ENCODE peak calls at places on chromosomes 13 and 19, in six cellular contexts. S is neuronal stem cell, P is H9, D is H1, N is trophoblast cell, B is mesenchymal stem cell. Y is an unnamed sample.
A peak's percentile ranks its signal among the peaks of the same experiment; 100 is the strongest.

GRCh38 chr13:77698211-77699058 is 948 bp downstream of the SLAIN1 start:
- DNase-seq in P (peak; percentile 57), S (peak; percentile 36), D (no peak), N (no peak), B (peak; percentile 37), Y (no peak)

GRCh38 chr13:51923983-51924539 is 62.3 kb downstream of the CCDC70 start:
- DNase-seq in N (no peak), B (peak; percentile 8), P (peak; percentile 46), S (no peak), D (no peak), Y (no peak)

GRCh38 chr19:42246143-42246868 is 3.9 kb upstream of the GSK3A start:
- DNase-seq in B (peak; percentile 87), N (peak; percentile 41), P (peak; percentile 74), S (no peak), D (no peak), Y (peak; percentile 83)

GRCh38 chr19:16104722-16105121 is 7.0 kb upstream of the RAB8A start:
- DNase-seq in S (no peak), B (no peak), N (no peak), P (no peak), D (no peak), Y (no peak)

GRCh38 chr19:18940791-18941627 is at the start of gene HOMER3:
- DNase-seq in S (peak; percentile 81), N (peak; percentile 46), D (no peak), P (peak; percentile 54), B (peak; percentile 58), Y (peak; percentile 39)

GRCh38 chr13:73962284-73962683 is 171.9 kb downstream of the KLF12 start:
- DNase-seq in S (no peak), D (no peak), B (no peak), P (no peak), N (no peak), Y (no peak)

GRCh38 chr19:5960005-5961001 is 17.6 kb downstream of the RANBP3 start:
- DNase-seq in B (no peak), P (no peak), D (no peak), N (no peak), S (no peak), Y (no peak)

GRCh38 chr19:54316746-54317107 is 3.8 kb upstream of the LILRA5 start:
- DNase-seq in P (peak; percentile 84), D (peak; percentile 78), N (no peak), S (no peak), B (no peak), Y (no peak)

GRCh38 chr13:74730556-74731331 is 596.5 kb upstream of the KLF12 start:
- DNase-seq in N (no peak), P (no peak), D (no peak), B (no peak), S (no peak), Y (no peak)

GRCh38 chr19:42512743-42513304 is 15.5 kb downstream of the CEACAM1 start:
- DNase-seq in B (no peak), S (no peak), D (no peak), P (peak; percentile 43), N (no peak), Y (no peak)

GRCh38 chr19:49588370-49589122 is 2.4 kb upstream of the PRR12 start:
- DNase-seq in D (no peak), S (no peak), B (no peak), N (peak; percentile 1), P (no peak), Y (no peak)

GRCh38 chr13:36339600-36340155 is 6.5 kb downstream of the SPART start:
- DNase-seq in S (no peak), B (peak; percentile 31), D (no peak), N (peak; percentile 68), P (no peak), Y (no peak)

GRCh38 chr13:36344886-36345437 is 1.2 kb downstream of the SPART start:
- DNase-seq in N (no peak), D (no peak), B (no peak), S (no peak), P (no peak), Y (no peak)

GRCh38 chr19:13015361-13016231 is 20.3 kb downstream of the NFIX start:
- DNase-seq in P (peak; percentile 69), S (no peak), D (no peak), B (no peak), N (no peak), Y (peak; percentile 33)

GRCh38 chr13:38933786-38934185 is 56.8 kb downstream of the STOML3 start:
- DNase-seq in D (no peak), S (no peak), P (no peak), N (no peak), B (no peak), Y (no peak)

GRCh38 chr19:46718157-46718933 is 1.4 kb upstream of the PRKD2 start:
- DNase-seq in P (peak; percentile 55), S (no peak), D (no peak), N (peak; percentile 53), B (no peak), Y (no peak)

GRCh38 chr13:71148391-71148790 is 718.6 kb downstream of the DACH1 start:
- DNase-seq in P (no peak), S (peak; percentile 58), B (no peak), N (no peak), D (no peak), Y (no peak)

GRCh38 chr13:113029061-113029445 is 60.0 kb downstream of the MCF2L start:
- DNase-seq in D (no peak), P (no peak), N (no peak), B (no peak), S (no peak), Y (no peak)

GRCh38 chr19:5534787-5535586 is 32.8 kb downstream of the TINCR start:
- DNase-seq in P (peak; percentile 57), D (no peak), N (no peak), B (no peak), S (no peak), Y (peak; percentile 12)

GRCh38 chr19:30512748-30513389 is 140.7 kb downstream of the ZNF536 start:
- DNase-seq in B (no peak), D (no peak), N (no peak), S (no peak), P (no peak), Y (no peak)

GRCh38 chr19:7632340-7633203 is 947 bp downstream of the PCP2 start:
- DNase-seq in P (no peak), B (no peak), N (no peak), D (no peak), S (no peak), Y (no peak)

GRCh38 chr19:2166741-2167738 is 3.3 kb downstream of the DOT1L start:
- DNase-seq in S (no peak), P (peak; percentile 65), B (no peak), D (no peak), N (peak; percentile 70), Y (peak; percentile 67)

GRCh38 chr13:96816261-96816660 is 178.0 kb downstream of the OXGR1 start:
- DNase-seq in S (no peak), P (no peak), B (no peak), D (no peak), N (no peak), Y (no peak)

GRCh38 chr13:25846227-25846984 is 205.4 kb downstream of the SHISA2 start:
- DNase-seq in S (no peak), N (no peak), D (no peak), P (no peak), B (no peak), Y (no peak)

GRCh38 chr19:55158848-55159793 is 1.6 kb upstream of the TNNI3 start:
- DNase-seq in N (no peak), B (no peak), S (no peak), D (no peak), P (peak; percentile 73), Y (no peak)

GRCh38 chr13:45047394-45048328 is 58.3 kb downstream of the GPALPP1 start:
- DNase-seq in D (peak; percentile 53), B (peak; percentile 79), N (peak; percentile 80), S (peak; percentile 76), P (peak; percentile 74), Y (peak; percentile 86)

GRCh38 chr13:26015276-26015934 is 36.4 kb downstream of the SHISA2 start:
- DNase-seq in S (no peak), N (no peak), B (no peak), D (no peak), P (no peak), Y (no peak)

GRCh38 chr13:100728201-100728600 is 53.6 kb upstream of the TMTC4 start:
- DNase-seq in S (no peak), P (no peak), N (no peak), D (no peak), B (no peak), Y (no peak)

GRCh38 chr19:28905996-28906395 is 307.0 kb downstream of the UQCRFS1 start:
- DNase-seq in S (no peak), B (no peak), D (no peak), P (no peak), N (peak; percentile 32), Y (peak; percentile 88)

GRCh38 chr19:13399746-13400145 is 106.5 kb downstream of the CACNA1A start:
- DNase-seq in P (no peak), D (no peak), N (no peak), B (no peak), S (no peak), Y (no peak)

GRCh38 chr13:32407854-32408253 is 20.1 kb downstream of the N4BP2L1 start:
- DNase-seq in N (no peak), B (no peak), S (no peak), D (no peak), P (no peak), Y (no peak)

DNA sequence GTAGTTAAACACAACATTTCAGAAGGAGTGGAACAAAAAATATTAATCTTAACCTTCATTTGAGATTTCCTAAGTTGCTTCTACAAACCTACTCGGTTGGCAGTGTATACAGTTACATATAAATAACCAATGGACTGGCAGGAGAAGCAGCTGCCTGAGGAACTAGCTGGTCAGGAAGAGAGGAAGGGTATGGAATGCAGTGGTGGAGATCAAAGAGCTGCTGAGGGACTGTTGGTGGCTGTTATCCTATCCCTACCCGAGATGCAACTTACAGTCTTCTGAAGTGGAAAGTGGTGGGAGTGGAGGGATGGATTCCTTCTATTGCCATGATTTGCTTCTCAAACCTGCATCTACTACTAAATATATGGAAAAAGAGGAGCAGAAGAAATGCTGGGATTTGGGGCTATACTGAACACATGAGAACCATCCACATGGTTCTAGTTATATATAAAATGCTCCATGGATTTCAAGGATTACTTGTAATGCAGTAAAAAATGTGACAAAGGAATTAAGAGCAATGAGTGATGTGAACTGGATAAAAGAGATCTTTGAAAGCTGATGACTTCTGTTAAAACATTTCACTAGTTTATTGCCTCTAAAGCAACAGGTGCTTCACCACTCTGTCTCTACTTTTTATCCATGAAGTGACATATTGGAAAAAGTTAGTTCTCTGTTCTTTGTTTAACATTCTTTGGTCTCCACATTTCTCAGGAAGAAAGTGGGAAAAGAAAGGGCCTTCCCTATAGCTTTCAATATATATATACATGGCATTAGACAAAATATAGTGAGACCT is 29.9 kb downstream of the MICU2 start:
- DNase-seq in D (no peak), B (no peak), S (no peak), N (no peak), P (no peak), Y (no peak)
- H4K91ac ChIP-seq in D (no peak overlapping the region), B (no peak overlapping the region), S (no peak overlapping the region), N (no peak overlapping the region), P (no peak overlapping the region), Y (no peak overlapping the region)

GRCh38 chr13:48530833-48531232 is 2.0 kb downstream of the RCBTB2 start:
- DNase-seq in P (no peak), S (no peak), D (no peak), N (no peak), B (no peak), Y (no peak)
- H4K91ac ChIP-seq in P (no peak overlapping the region), S (no peak overlapping the region), D (no peak overlapping the region), N (no peak overlapping the region), B (no peak overlapping the region), Y (no peak overlapping the region)

GRCh38 chr19:40621966-40622772 is 21.0 kb downstream of the LTBP4 start:
- DNase-seq in D (no peak), B (no peak), N (no peak), P (no peak), S (no peak), Y (no peak)
- H4K91ac ChIP-seq in D (no peak overlapping the region), B (no peak overlapping the region), N (peak overlapping the region; percentile 67), P (no peak overlapping the region), S (no peak overlapping the region), Y (no peak overlapping the region)

GRCh38 chr19:36128392-36128736 is 11.5 kb upstream of the CAPNS1 start:
- DNase-seq in D (no peak), B (no peak), S (no peak), P (peak; percentile 57), N (no peak), Y (no peak)
- H4K91ac ChIP-seq in D (no peak overlapping the region), B (no peak overlapping the region), S (no peak overlapping the region), P (no peak overlapping the region), N (peak overlapping the region; percentile 69), Y (peak overlapping the region; percentile 81)

Y was measured in IMR-90.